ENCODE peak calls at places on chromosomes 2 and 18, in five cellular contexts. M, H, Z, Q and P are unnamed samples.
A peak's percentile ranks its signal among the peaks of the same experiment; 100 is the strongest.

GRCh38 chr2:187165936-187166335 is 282.1 kb downstream of the CALCRL start:
- DNase-seq in Z (no peak), Q (no peak), H (no peak), M (no peak), P (no peak)

GRCh38 chr18:23284629-23285028 is 149.3 kb downstream of the CABLES1 start:
- DNase-seq in Z (peak; percentile 71), Q (no peak), H (no peak), M (no peak), P (no peak)

GRCh38 chr18:79606621-79607331 is 72.8 kb upstream of the CTDP1 start:
- DNase-seq in Z (no peak), Q (peak; percentile 17), M (no peak), H (peak; percentile 9), P (no peak)

GRCh38 chr2:40403233-40403841 is 48.6 kb downstream of the SLC8A1 start:
- DNase-seq in Q (no peak), M (no peak), Z (no peak), H (no peak), P (no peak)

GRCh38 chr2:192978317-192978874 is 783.7 kb upstream of the TMEFF2 start:
- DNase-seq in M (no peak), H (no peak), Z (no peak), Q (no peak), P (no peak)

GRCh38 chr2:234910186-234910679 is 41.6 kb upstream of the SH3BP4 start:
- DNase-seq in Q (no peak), H (no peak), Z (no peak), M (no peak), P (no peak)

GRCh38 chr2:217398860-217399259 is 539.0 kb upstream of the TNP1 start:
- DNase-seq in H (peak; percentile 22), M (no peak), Z (no peak), Q (peak; percentile 37), P (no peak)

GRCh38 chr2:196257086-196257485 is 85.7 kb upstream of the STK17B start:
- DNase-seq in M (no peak), Q (no peak), H (no peak), Z (no peak), P (no peak)

GRCh38 chr2:99422599-99422998 is 67.2 kb downstream of the REV1 start:
- DNase-seq in M (no peak), Z (no peak), H (no peak), Q (no peak), P (no peak)

GRCh38 chr2:120390381-120391055 is 44.6 kb downstream of the INHBB start:
- DNase-seq in H (no peak), M (no peak), Q (no peak), Z (peak; percentile 34), P (no peak)

GRCh38 chr2:119753041-119753929 is 6.4 kb upstream of the PTPN4 start:
- DNase-seq in H (no peak), Q (no peak), Z (peak; percentile 62), M (peak; percentile 48), P (peak; percentile 63)

GRCh38 chr2:148969585-148970180 is 68.8 kb upstream of the LYPD6B start:
- DNase-seq in Q (no peak), M (peak; percentile 12), H (no peak), Z (no peak), P (no peak)

GRCh38 chr2:26475832-26476501 is 2.0 kb downstream of the OTOF start:
- DNase-seq in Q (no peak), H (no peak), M (no peak), Z (no peak), P (peak; percentile 60)

GRCh38 chr18:48801728-48802542 is 148.8 kb downstream of the SMAD7 start:
- DNase-seq in Q (no peak), M (no peak), Z (peak; percentile 29), H (peak; percentile 9), P (no peak)

GRCh38 chr18:77129150-77129551 is 3.4 kb downstream of the MBP start:
- DNase-seq in Q (no peak), M (no peak), H (no peak), Z (no peak), P (no peak)

GRCh38 chr2:28088970-28089369 is 198.4 kb downstream of the BABAM2 start:
- DNase-seq in Z (no peak), H (no peak), Q (no peak), M (no peak), P (no peak)

GRCh38 chr18:4847066-4847465 is 350.0 kb downstream of the AKAIN1 start:
- DNase-seq in M (no peak), Q (no peak), Z (no peak), H (no peak), P (no peak)

GRCh38 chr2:137718786-137719185 is 245.5 kb upstream of the HNMT start:
- DNase-seq in Z (no peak), M (no peak), H (no peak), Q (no peak), P (no peak)

GRCh38 chr2:137721733-137722132 is 242.5 kb upstream of the HNMT start:
- DNase-seq in Z (no peak), Q (no peak), H (no peak), M (no peak), P (no peak)

DNA sequence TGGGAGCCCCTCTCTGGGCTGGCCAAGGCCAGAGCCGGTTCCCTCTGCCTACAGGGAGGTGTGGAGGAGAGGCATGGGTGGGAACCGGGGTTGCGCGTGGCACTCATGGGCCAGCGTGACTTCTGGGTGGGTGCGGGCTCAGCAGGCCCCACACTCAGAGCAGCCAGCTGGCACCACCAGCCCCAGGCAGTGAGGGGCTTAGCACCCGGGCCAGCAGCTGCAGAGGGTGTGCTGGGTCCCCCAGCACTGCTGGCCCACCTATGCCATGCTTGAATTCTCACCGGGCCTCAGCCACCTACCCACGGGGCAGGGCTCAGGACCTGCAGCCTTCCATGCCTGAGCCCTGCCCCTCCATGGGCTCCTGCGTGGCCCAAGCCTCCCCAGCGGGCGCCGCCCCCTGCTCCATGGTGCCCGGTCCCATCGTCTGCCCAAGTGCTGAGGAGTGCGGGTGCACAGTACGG is 248.5 kb upstream of the HNMT start:
- DNase-seq in Z (no peak), H (no peak), M (no peak), Q (no peak), P (no peak)
- H3K4me3 ChIP-seq in Z (no peak overlapping the region), H (no peak overlapping the region), M (no peak overlapping the region), Q (no peak overlapping the region), P (no peak overlapping the region)

GRCh38 chr2:65778126-65778525 is 345.7 kb upstream of the SPRED2 start:
- DNase-seq in Z (peak; percentile 58), Q (no peak), H (no peak), M (no peak), P (peak; percentile 8)
- H3K27me3 ChIP-seq in Z (no peaks in the 10 kb centered on the region), Q (no peaks in the 10 kb centered on the region), H (peaks cover 12% of the 10 kb centered on the region), M (no peaks in the 10 kb centered on the region), P (no peaks in the 10 kb centered on the region)

DNA sequence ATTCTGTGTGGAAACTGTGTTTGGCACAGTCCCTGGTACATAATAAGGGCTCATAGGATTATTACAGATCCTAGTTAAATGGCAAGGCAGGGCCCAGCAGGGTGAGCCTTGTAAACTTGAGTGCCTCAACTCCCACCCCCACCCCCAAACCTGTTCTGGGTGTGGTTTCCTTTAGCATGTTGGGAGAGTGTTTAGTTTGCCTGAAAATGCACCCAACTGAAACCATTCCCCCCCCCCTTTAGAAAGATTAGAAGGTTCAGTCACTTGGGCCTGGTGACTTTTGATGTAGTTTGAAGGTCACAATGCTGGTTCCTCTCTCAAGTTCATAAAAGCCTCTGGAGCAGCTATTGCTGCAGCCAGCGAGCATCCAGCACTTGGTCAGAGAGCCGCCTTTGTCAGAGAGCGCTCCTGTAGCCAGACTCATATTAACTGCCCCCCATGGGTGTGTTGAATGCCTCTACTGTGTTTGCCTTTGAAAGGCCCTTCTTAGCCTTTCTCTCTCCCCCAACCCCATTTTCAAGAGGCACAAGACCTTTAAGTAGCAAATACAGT is 113.7 kb downstream of the SPTBN1 start:
- DNase-seq in Q (no peak), H (no peak), Z (no peak), M (no peak), P (no peak)
- H3K4me3 ChIP-seq in Q (no peak overlapping the region), H (peak overlapping the region; percentile 8), Z (no peak overlapping the region), M (no peak overlapping the region), P (no peak overlapping the region)

GRCh38 chr2:72147971-72148369 is 308 bp upstream of the CYP26B1 start:
- DNase-seq in H (no peak), Z (no peak), Q (no peak), M (no peak), P (no peak)
- H3K27me3 ChIP-seq in H (peaks cover 79% of the 10 kb centered on the region), Z (peaks cover 92% of the 10 kb centered on the region), Q (no peaks in the 10 kb centered on the region), M (peaks cover 83% of the 10 kb centered on the region), P (peaks cover 80% of the 10 kb centered on the region)